ENCODE peak calls at places on chromosomes 7 and 10, in four cellular contexts. One of them, this sample, is unnamed.

GRCh38 chr7:10412426-10413019 is 561.1 kb upstream of the PHF14 start:
- DNase-seq in psoas muscle: no peak
- DNase-seq in GM23338: peak; percentile 59
- DNase-seq in bronchial epithelial cell: peak; percentile 38
- DNase-seq in this sample: peak; percentile 34

GRCh38 chr7:105643857-105644256 is 62.6 kb upstream of the EFCAB10 start:
- DNase-seq in GM23338: peak; percentile 55
- DNase-seq in psoas muscle: no peak
- DNase-seq in bronchial epithelial cell: no peak
- DNase-seq in this sample: no peak

GRCh38 chr10:119161680-119162079 is 3.8 kb downstream of the SFXN4 start:
- DNase-seq in GM23338: no peak
- DNase-seq in bronchial epithelial cell: peak; percentile 15
- DNase-seq in psoas muscle: no peak
- DNase-seq in this sample: no peak

GRCh38 chr10:126571203-126571602 is 99.3 kb downstream of the C10orf90 start:
- DNase-seq in bronchial epithelial cell: no peak
- DNase-seq in psoas muscle: no peak
- DNase-seq in GM23338: peak; percentile 65
- DNase-seq in this sample: no peak

GRCh38 chr7:142896741-142897379 is 11.3 kb upstream of the TRPV6 start:
- DNase-seq in GM23338: no peak
- DNase-seq in psoas muscle: no peak
- DNase-seq in bronchial epithelial cell: no peak
- DNase-seq in this sample: no peak

GRCh38 chr10:24428410-24428782 is 219.5 kb downstream of the KIAA1217 start:
- DNase-seq in psoas muscle: no peak
- DNase-seq in bronchial epithelial cell: peak; percentile 96
- DNase-seq in GM23338: no peak
- DNase-seq in this sample: no peak

GRCh38 chr7:77933394-77933793 is 134.8 kb downstream of the PHTF2 start:
- DNase-seq in psoas muscle: no peak
- DNase-seq in bronchial epithelial cell: peak; percentile 78
- DNase-seq in GM23338: no peak
- DNase-seq in this sample: no peak

GRCh38 chr10:4353059-4353655 is 472.9 kb upstream of the AKR1E2 start:
- DNase-seq in GM23338: no peak
- DNase-seq in bronchial epithelial cell: peak; percentile 12
- DNase-seq in psoas muscle: no peak
- DNase-seq in this sample: no peak

GRCh38 chr10:112915590-112916572 is 34.2 kb upstream of the TCF7L2 start:
- DNase-seq in GM23338: peak; percentile 74
- DNase-seq in bronchial epithelial cell: peak; percentile 89
- DNase-seq in psoas muscle: no peak
- DNase-seq in this sample: no peak

GRCh38 chr7:74612015-74612829 is 45.3 kb upstream of the GTF2I start:
- DNase-seq in psoas muscle: no peak
- DNase-seq in bronchial epithelial cell: peak; percentile 98
- DNase-seq in GM23338: peak; percentile 45
- DNase-seq in this sample: no peak

GRCh38 chr10:55183993-55184392 is 383.0 kb upstream of the PCDH15 start:
- DNase-seq in GM23338: no peak
- DNase-seq in bronchial epithelial cell: no peak
- DNase-seq in psoas muscle: no peak
- DNase-seq in this sample: no peak

GRCh38 chr10:3749597-3750351 is 35.2 kb downstream of the KLF6 start:
- DNase-seq in GM23338: no peak
- DNase-seq in bronchial epithelial cell: peak; percentile 78
- DNase-seq in psoas muscle: peak; percentile 77
- DNase-seq in this sample: peak; percentile 31

GRCh38 chr7:135645296-135645904 is 16.9 kb upstream of the STMP1 start:
- DNase-seq in psoas muscle: no peak
- DNase-seq in GM23338: peak; percentile 81
- DNase-seq in bronchial epithelial cell: peak; percentile 52
- DNase-seq in this sample: no peak

GRCh38 chr7:117047496-117047895 is 94.2 kb downstream of the ST7 start:
- DNase-seq in psoas muscle: no peak
- DNase-seq in bronchial epithelial cell: no peak
- DNase-seq in GM23338: no peak
- DNase-seq in this sample: no peak

GRCh38 chr10:73910764-73911552 is at the start of gene PLAU:
- DNase-seq in psoas muscle: peak; percentile 68
- DNase-seq in GM23338: peak; percentile 82
- DNase-seq in bronchial epithelial cell: peak; percentile 27
- DNase-seq in this sample: peak; percentile 81

GRCh38 chr10:70656489-70656888 is 15.8 kb upstream of the ADAMTS14 start:
- DNase-seq in GM23338: no peak
- DNase-seq in psoas muscle: no peak
- DNase-seq in bronchial epithelial cell: peak; percentile 98
- DNase-seq in this sample: no peak

GRCh38 chr7:145263886-145264285 is 428.0 kb upstream of the TPK1 start:
- DNase-seq in bronchial epithelial cell: no peak
- DNase-seq in psoas muscle: no peak
- DNase-seq in GM23338: no peak
- DNase-seq in this sample: no peak

GRCh38 chr7:43649755-43650274 is 66.9 kb downstream of the STK17A start:
- DNase-seq in psoas muscle: no peak
- DNase-seq in bronchial epithelial cell: peak; percentile 74
- DNase-seq in GM23338: no peak
- DNase-seq in this sample: no peak

GRCh38 chr7:134943785-134944400 is 42.4 kb upstream of the AGBL3 start:
- DNase-seq in bronchial epithelial cell: peak; percentile 37
- DNase-seq in psoas muscle: no peak
- DNase-seq in GM23338: no peak
- DNase-seq in this sample: no peak

GRCh38 chr10:110354322-110354766 is 49.6 kb upstream of the SMNDC1 start:
- DNase-seq in psoas muscle: peak; percentile 78
- DNase-seq in GM23338: peak; percentile 92
- DNase-seq in bronchial epithelial cell: peak; percentile 80
- DNase-seq in this sample: peak; percentile 79

DNA sequence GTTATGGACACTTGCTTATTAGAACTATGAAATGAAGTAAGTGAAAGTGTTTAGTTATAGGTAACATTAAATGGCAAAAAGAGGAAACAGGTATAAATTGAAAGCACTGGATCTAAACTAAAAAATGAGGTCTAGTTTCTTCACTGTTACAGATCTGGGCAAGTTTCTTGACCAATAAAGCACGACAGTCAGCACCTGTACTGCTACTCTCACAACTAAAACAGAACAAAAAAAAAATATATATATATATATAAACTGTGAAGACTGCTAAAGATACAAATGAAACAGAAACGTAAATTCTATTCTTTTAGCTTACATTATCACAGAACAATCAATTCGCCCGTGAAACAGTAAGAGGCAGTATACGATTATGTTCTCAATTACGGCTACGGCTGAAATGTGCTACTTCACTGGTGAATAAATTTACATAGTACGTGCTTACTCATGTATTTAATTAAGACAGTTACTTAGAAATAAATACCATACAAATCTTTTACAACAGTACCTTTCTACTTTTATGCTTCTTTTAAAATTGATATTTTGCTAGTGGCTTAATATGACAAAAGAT is 4.2 kb downstream of the AHR start:
- DNase-seq in GM23338: peak; percentile 21
- DNase-seq in psoas muscle: no peak
- DNase-seq in bronchial epithelial cell: peak; percentile 75
- DNase-seq in this sample: no peak
- TF ChIP-seq CTCF in GM23338: peak; percentile 31
- TF ChIP-seq CTCF in psoas muscle: no peak
- TF ChIP-seq CTCF in bronchial epithelial cell: peak; percentile 13
- TF ChIP-seq CTCF in this sample: no peak

GRCh38 chr7:49763791-49764190 is 9.6 kb upstream of the VWC2 start:
- DNase-seq in bronchial epithelial cell: no peak
- DNase-seq in psoas muscle: no peak
- DNase-seq in GM23338: no peak
- DNase-seq in this sample: no peak
- TF ChIP-seq CTCF in bronchial epithelial cell: no peak
- TF ChIP-seq CTCF in psoas muscle: no peak
- TF ChIP-seq CTCF in GM23338: no peak
- TF ChIP-seq CTCF in this sample: no peak

GRCh38 chr7:110317699-110318265 is 773.1 kb upstream of the LRRN3 start:
- DNase-seq in GM23338: peak; percentile 5
- DNase-seq in psoas muscle: no peak
- DNase-seq in bronchial epithelial cell: peak; percentile 48
- DNase-seq in this sample: no peak
- TF ChIP-seq CTCF in GM23338: no peak
- TF ChIP-seq CTCF in psoas muscle: no peak
- TF ChIP-seq CTCF in bronchial epithelial cell: no peak
- TF ChIP-seq CTCF in this sample: no peak

GRCh38 chr7:20647908-20648776 is 32.7 kb downstream of the ABCB5 start:
- DNase-seq in GM23338: peak; percentile 86
- DNase-seq in bronchial epithelial cell: peak; percentile 33
- DNase-seq in psoas muscle: no peak
- DNase-seq in this sample: peak; percentile 47

GRCh38 chr7:20651960-20652544 is 36.6 kb downstream of the ABCB5 start:
- DNase-seq in bronchial epithelial cell: peak; percentile 29
- DNase-seq in GM23338: no peak
- DNase-seq in psoas muscle: no peak
- DNase-seq in this sample: no peak

GRCh38 chr7:20650782-20651181 is 35.3 kb downstream of the ABCB5 start:
- DNase-seq in bronchial epithelial cell: no peak
- DNase-seq in GM23338: peak; percentile 74
- DNase-seq in psoas muscle: no peak
- DNase-seq in this sample: no peak

GRCh38 chr7:20653636-20654035 is 38.2 kb downstream of the ABCB5 start:
- DNase-seq in psoas muscle: no peak
- DNase-seq in GM23338: peak; percentile 15
- DNase-seq in bronchial epithelial cell: peak; percentile 7
- DNase-seq in this sample: no peak
- TF ChIP-seq CTCF in psoas muscle: no peak
- TF ChIP-seq CTCF in GM23338: no peak
- TF ChIP-seq CTCF in bronchial epithelial cell: no peak
- TF ChIP-seq CTCF in this sample: no peak

DNA sequence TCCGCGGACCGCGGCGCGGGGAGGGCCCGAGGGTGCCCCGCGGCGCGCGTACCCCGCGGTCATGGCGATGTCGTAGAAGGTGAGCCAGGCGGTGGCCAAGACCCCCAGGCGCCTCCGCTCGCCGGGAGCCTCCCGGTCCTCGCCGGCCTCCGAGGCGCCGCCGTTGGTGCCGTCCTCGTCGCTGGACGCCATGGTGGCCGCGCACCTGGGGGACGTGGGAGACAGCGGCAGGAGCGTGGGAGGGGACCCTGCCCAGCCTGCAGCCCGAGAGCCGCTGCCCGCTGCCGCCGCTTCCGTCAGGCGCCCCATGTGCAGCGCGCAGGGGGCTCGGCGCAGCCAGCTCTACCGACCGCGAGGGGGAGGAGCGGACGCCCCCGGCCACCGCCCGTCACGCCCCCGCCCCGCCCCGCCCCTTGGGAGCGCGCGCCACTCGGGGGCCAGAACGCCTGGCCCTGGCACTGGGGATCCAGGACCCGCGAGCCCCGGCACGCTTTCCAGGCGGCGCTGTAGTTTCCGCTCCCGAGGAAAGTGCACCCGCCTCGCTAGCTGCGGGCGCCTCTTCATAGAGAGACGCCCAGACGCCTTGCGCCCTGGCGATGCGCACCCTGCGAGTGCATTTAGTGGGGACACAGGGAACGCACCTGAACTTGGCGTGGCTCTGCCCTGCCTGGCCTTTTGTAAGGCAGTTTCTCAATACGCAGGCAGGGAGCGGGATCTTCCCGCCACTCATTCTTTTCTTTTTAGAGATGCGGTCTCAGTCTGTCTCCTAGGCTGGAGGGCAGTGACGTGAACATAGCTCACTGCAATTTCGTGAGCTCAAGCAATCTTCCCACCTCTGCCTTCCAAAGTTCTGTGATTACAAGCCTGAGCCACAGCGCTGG is at the start of gene HACD1:
- DNase-seq in bronchial epithelial cell: peak; percentile 85
- DNase-seq in GM23338: peak; percentile 86
- DNase-seq in psoas muscle: peak; percentile 81
- DNase-seq in this sample: peak; percentile 87
- TF ChIP-seq CTCF in bronchial epithelial cell: peak; percentile 34
- TF ChIP-seq CTCF in GM23338: peak; percentile 36
- TF ChIP-seq CTCF in psoas muscle: peak; percentile 2
- TF ChIP-seq CTCF in this sample: no peak

GRCh38 chr7:148723846-148724245 is 25.1 kb downstream of the CUL1 start:
- DNase-seq in psoas muscle: no peak
- DNase-seq in GM23338: no peak
- DNase-seq in bronchial epithelial cell: no peak
- DNase-seq in this sample: no peak
- TF ChIP-seq CTCF in psoas muscle: no peak
- TF ChIP-seq CTCF in GM23338: no peak
- TF ChIP-seq CTCF in bronchial epithelial cell: no peak
- TF ChIP-seq CTCF in this sample: no peak

GRCh38 chr7:463362-464176 is 56.1 kb downstream of the PDGFA start:
- DNase-seq in GM23338: no peak
- DNase-seq in psoas muscle: peak; percentile 44
- DNase-seq in bronchial epithelial cell: no peak
- DNase-seq in this sample: no peak

GRCh38 chr7:461453-462172 is 58.0 kb downstream of the PDGFA start:
- DNase-seq in psoas muscle: peak; percentile 45
- DNase-seq in bronchial epithelial cell: no peak
- DNase-seq in GM23338: no peak
- DNase-seq in this sample: no peak

GRCh38 chr7:461118-461452 is 58.6 kb downstream of the PDGFA start:
- DNase-seq in GM23338: no peak
- DNase-seq in psoas muscle: no peak
- DNase-seq in bronchial epithelial cell: no peak
- DNase-seq in this sample: no peak

GRCh38 chr7:464177-464711 is 55.4 kb downstream of the PDGFA start:
- DNase-seq in GM23338: no peak
- DNase-seq in psoas muscle: no peak
- DNase-seq in bronchial epithelial cell: no peak
- DNase-seq in this sample: no peak

DNA sequence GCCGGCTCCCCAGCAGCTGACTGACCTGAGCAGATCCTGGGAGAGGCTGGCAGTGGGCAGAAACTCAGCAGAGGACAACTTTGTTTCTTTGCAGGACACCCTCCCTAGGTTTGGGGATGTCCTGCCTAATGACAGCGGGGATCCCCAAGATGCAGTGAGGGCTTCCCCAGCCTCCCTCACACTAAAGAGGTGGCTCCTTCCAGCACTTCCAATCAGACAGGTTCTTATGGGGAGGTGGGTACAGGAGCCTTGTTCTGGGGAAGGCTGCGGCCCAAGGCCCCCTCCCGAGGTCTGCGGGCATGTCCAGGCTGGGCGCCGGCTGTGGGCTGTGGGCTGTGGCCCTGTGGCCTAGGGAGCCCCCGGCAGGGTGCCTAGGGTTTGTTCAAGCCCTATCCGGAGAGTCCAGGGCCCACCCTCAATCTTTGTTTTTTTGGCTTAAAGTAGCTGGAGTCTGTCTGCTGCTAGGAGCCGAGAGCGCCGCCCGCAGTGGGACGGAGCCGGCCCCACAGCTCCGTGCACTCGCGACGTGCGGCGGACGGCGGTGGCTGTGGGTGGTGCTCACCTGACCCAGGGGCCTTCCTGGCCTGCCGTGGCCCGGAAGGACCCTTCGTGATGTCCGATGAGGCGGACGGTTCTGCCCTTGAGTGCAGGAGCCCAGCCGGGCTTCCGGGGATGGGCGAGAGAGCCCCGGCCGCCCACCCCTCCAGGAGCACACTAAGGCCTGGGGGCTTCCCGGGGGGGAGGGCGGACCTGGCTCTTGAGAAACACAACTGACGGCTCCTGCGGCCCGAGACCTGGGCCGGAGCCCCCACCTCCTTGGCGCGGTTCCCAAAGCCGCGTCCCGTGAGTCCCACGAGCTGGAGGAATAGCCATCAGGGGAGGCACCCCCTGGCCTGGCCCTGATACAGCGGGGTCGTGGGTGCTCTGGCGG is 57.2 kb downstream of the PDGFA start:
- DNase-seq in psoas muscle: peak; percentile 38
- DNase-seq in GM23338: no peak
- DNase-seq in bronchial epithelial cell: no peak
- DNase-seq in this sample: no peak
- TF ChIP-seq CTCF in psoas muscle: no peak
- TF ChIP-seq CTCF in GM23338: no peak
- TF ChIP-seq CTCF in bronchial epithelial cell: no peak
- TF ChIP-seq CTCF in this sample: no peak

This sample was measured in nephron progenitor cell.